ENCODE peak calls at places on chromosomes 7 and 10, in nine cellular contexts. I is COR-L47; E is Ammon's horn; K is activated CD8-positive, alpha-beta T cell treated with anti-CD3 and anti-CD28 coated beads for 36 hours; J is stimulated activated CD4-positive, alpha-beta T cell treated with anti-CD3 and anti-CD28 coated beads, Interleukin-4, amount 100 ng/mL, for 24 hours; T is foreskin melanocyte; W is fibroblast of pulmonary artery; C is non-pigmented ciliary epithelial cell; D is AG04450. M is an unnamed sample.
A peak's percentile ranks its signal among the peaks of the same experiment; 100 is the strongest.

GRCh38 chr7:132939495-132939894 is 142.4 kb downstream of the CHCHD3 start:
- DNase-seq in K (no peak), C (no peak), E (no peak), J (no peak), D (no peak), W (no peak), I (no peak), T (no peak), M (no peak)

GRCh38 chr7:73596191-73597065 is 18.0 kb upstream of the TBL2 start:
- DNase-seq in D (no peak), C (no peak), E (no peak), W (no peak), K (no peak), I (no peak), J (no peak), T (no peak), M (no peak)

GRCh38 chr7:15041226-15041625 is 138.7 kb upstream of the DGKB start:
- DNase-seq in E (no peak), K (no peak), J (no peak), T (no peak), C (peak; percentile 5), D (peak; percentile 1), I (no peak), W (peak; percentile 6), M (no peak)

GRCh38 chr10:116331815-116332214 is 7.6 kb downstream of the CCDC172 start:
- DNase-seq in W (no peak), T (no peak), E (no peak), J (no peak), C (no peak), I (no peak), K (no peak), D (no peak), M (no peak)

GRCh38 chr7:84847038-84847437 is 339.8 kb downstream of the SEMA3D start:
- DNase-seq in D (no peak), E (no peak), T (no peak), W (no peak), K (no peak), I (no peak), C (no peak), J (no peak), M (no peak)

GRCh38 chr10:32121648-32122047 is 65.4 kb upstream of the KIF5B start:
- DNase-seq in K (no peak), I (no peak), D (no peak), T (no peak), J (no peak), C (no peak), E (no peak), W (no peak), M (no peak)

GRCh38 chr10:30637881-30638467 is 8.4 kb upstream of the LYZL2 start:
- DNase-seq in C (peak; percentile 80), I (no peak), D (peak; percentile 68), W (peak; percentile 86), J (peak; percentile 17), T (peak; percentile 6), K (peak; percentile 41), E (peak; percentile 70), M (peak; percentile 61)

GRCh38 chr7:28815928-28816373 is 142.2 kb downstream of the TRIL start:
- DNase-seq in J (no peak), E (no peak), D (no peak), I (no peak), W (no peak), T (no peak), K (no peak), C (no peak), M (no peak)

GRCh38 chr7:90274161-90274560 is 29.2 kb downstream of the CFAP69 start:
- DNase-seq in K (no peak), C (no peak), W (no peak), E (no peak), J (no peak), D (no peak), T (no peak), I (no peak), M (no peak)

GRCh38 chr7:134081695-134082094 is 45.4 kb upstream of the LRGUK start:
- DNase-seq in E (no peak), K (no peak), I (no peak), T (no peak), D (no peak), C (no peak), W (no peak), J (no peak), M (no peak)

GRCh38 chr10:130758529-130758928 is 553.0 kb downstream of the TCERG1L start:
- DNase-seq in I (no peak), C (no peak), J (no peak), D (no peak), E (no peak), K (no peak), W (no peak), T (no peak), M (no peak)

GRCh38 chr7:100567045-100567730 is 6.5 kb downstream of the SAP25 start:
- DNase-seq in T (no peak), W (no peak), E (no peak), I (no peak), J (no peak), D (no peak), K (peak; percentile 21), C (no peak), M (no peak)

GRCh38 chr10:35316346-35316967 is 19.9 kb upstream of the CCNY start:
- DNase-seq in C (no peak), E (no peak), W (no peak), T (no peak), I (no peak), K (no peak), D (no peak), J (no peak), M (no peak)

GRCh38 chr10:127587668-127588395 is 38.7 kb downstream of the NPS start:
- DNase-seq in I (no peak), J (no peak), D (no peak), E (peak; percentile 61), W (no peak), C (no peak), T (no peak), K (no peak), M (no peak)

GRCh38 chr7:140403878-140404564 is at the start of gene RAB19:
- DNase-seq in I (peak; percentile 50), K (peak; percentile 66), D (no peak), E (no peak), W (no peak), T (no peak), C (no peak), J (peak; percentile 49), M (no peak)

GRCh38 chr10:14010083-14010551 is 320.6 kb downstream of the FRMD4A start:
- DNase-seq in W (peak; percentile 73), E (no peak), C (no peak), J (no peak), D (peak; percentile 27), I (no peak), T (peak; percentile 58), K (no peak), M (no peak)

GRCh38 chr10:80468806-80469421 is 14.8 kb downstream of the TSPAN14 start:
- DNase-seq in D (no peak), W (no peak), I (no peak), C (no peak), K (peak; percentile 46), J (no peak), E (no peak), T (no peak), M (no peak)

M was measured in NB4.